ENCODE peak calls at places on chromosomes 11 and 22, in six cellular contexts. V is cardiac muscle cell, Y is A549, H is colonic mucosa, Z is IMR-90, J is pancreas. K is an unnamed sample.

GRCh38 chr22:39252461-39253391 is 7.9 kb upstream of the PDGFB start:
- DNase-seq in V (no peak), Y (no peak), H (no peak), Z (peak; percentile 25), J (no peak), K (peak; percentile 12)

GRCh38 chr11:114762437-114762836 is 84.1 kb downstream of the NXPE2 start:
- DNase-seq in V (peak; percentile 80), Y (peak; percentile 56), H (peak; percentile 85), Z (peak; percentile 54), J (peak; percentile 20), K (peak; percentile 30)

GRCh38 chr11:115222218-115222862 is 281.9 kb downstream of the CADM1 start:
- DNase-seq in V (no peak), Y (peak; percentile 86), H (no peak), Z (peak; percentile 98), J (no peak), K (peak; percentile 99)

GRCh38 chr11:91860661-91861060 is 364.0 kb upstream of the FAT3 start:
- DNase-seq in V (no peak), Y (no peak), H (no peak), Z (no peak), J (no peak), K (no peak)

GRCh38 chr11:134328433-134328832 is 3.4 kb upstream of the GLB1L2 start:
- DNase-seq in V (no peak), Y (no peak), H (no peak), Z (no peak), J (no peak), K (no peak)

GRCh38 chr22:46931414-46931813 is 169.0 kb downstream of the TBC1D22A start:
- DNase-seq in V (no peak), Y (peak; percentile 31), H (peak; percentile 15), Z (no peak), J (no peak), K (peak; percentile 35)

GRCh38 chr22:24400037-24400725 is 27.2 kb upstream of the ADORA2A start:
- DNase-seq in V (no peak), Y (no peak), H (no peak), Z (no peak), J (no peak), K (no peak)

GRCh38 chr11:17719028-17719939 is at the start of gene MYOD1:
- DNase-seq in V (peak; percentile 61), Y (peak; percentile 43), H (no peak), Z (no peak), J (no peak), K (no peak)

GRCh38 chr11:117856252-117856651 is 20.2 kb downstream of the FXYD6 start:
- DNase-seq in V (no peak), Y (no peak), H (no peak), Z (no peak), J (no peak), K (no peak)

GRCh38 chr11:13023423-13023822 is 14.3 kb downstream of the RASSF10 start:
- DNase-seq in V (no peak), Y (no peak), H (no peak), Z (no peak), J (no peak), K (no peak)

GRCh38 chr11:119190531-119190930 is 5.3 kb downstream of the NHERF4 start:
- DNase-seq in V (no peak), Y (no peak), H (no peak), Z (no peak), J (no peak), K (no peak)

GRCh38 chr11:131928992-131929391 is 558.6 kb downstream of the NTM start:
- DNase-seq in V (no peak), Y (no peak), H (no peak), Z (no peak), J (no peak), K (no peak)

GRCh38 chr11:127843483-127844396 is 743.6 kb downstream of the ETS1 start:
- DNase-seq in V (peak; percentile 91), Y (peak; percentile 51), H (peak; percentile 74), Z (peak; percentile 55), J (peak; percentile 42), K (peak; percentile 61)

GRCh38 chr11:36564376-36565032 is 3.3 kb upstream of the RAG1 start:
- DNase-seq in V (peak; percentile 79), Y (peak; percentile 56), H (peak; percentile 50), Z (peak; percentile 61), J (peak; percentile 34), K (peak; percentile 47)

GRCh38 chr11:61266602-61267001 is 25.6 kb downstream of the PGA5 start:
- DNase-seq in V (no peak), Y (peak; percentile 40), H (no peak), Z (no peak), J (no peak), K (peak; percentile 16)

GRCh38 chr11:84396521-84396920 is 1110.4 kb upstream of the CCDC90B start:
- DNase-seq in V (no peak), Y (no peak), H (no peak), Z (no peak), J (no peak), K (no peak)

DNA sequence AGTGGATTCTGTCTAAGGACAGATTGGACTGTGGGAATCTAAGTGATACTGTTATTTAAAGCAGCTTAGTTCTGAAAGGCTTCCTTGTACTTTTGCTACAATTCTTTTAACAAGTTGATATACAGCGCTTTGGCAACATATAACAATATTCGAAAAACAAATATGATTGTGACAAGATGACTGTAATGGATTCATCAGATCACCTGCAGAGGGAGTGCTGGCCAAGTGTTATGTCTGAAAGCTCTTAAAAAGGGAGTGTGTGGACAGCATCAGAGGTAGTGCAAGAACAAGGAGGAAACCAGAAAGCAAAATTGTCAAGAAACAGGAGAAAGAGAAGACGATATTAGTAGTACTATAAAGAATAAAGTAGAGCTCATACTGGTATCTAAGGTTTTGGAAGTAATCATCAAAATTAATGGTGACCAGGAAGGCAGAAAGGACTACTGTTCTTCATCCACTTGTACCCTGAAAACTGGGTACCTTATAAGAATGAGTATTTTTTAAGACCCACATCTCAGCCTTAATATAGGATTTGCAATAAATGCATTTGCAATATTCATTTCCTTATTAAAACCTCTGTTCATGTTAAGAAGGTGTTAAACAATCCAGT is 1112.0 kb upstream of the CCDC90B start:
- DNase-seq in V (peak; percentile 37), Y (peak; percentile 50), H (no peak), Z (peak; percentile 1), J (no peak), K (peak; percentile 13)
- TF ChIP-seq CTCF in V (peak; percentile 49), Y (peak; percentile 17), H (no peak), Z (peak; percentile 17), J (no peak), K (peak; percentile 25)

DNA sequence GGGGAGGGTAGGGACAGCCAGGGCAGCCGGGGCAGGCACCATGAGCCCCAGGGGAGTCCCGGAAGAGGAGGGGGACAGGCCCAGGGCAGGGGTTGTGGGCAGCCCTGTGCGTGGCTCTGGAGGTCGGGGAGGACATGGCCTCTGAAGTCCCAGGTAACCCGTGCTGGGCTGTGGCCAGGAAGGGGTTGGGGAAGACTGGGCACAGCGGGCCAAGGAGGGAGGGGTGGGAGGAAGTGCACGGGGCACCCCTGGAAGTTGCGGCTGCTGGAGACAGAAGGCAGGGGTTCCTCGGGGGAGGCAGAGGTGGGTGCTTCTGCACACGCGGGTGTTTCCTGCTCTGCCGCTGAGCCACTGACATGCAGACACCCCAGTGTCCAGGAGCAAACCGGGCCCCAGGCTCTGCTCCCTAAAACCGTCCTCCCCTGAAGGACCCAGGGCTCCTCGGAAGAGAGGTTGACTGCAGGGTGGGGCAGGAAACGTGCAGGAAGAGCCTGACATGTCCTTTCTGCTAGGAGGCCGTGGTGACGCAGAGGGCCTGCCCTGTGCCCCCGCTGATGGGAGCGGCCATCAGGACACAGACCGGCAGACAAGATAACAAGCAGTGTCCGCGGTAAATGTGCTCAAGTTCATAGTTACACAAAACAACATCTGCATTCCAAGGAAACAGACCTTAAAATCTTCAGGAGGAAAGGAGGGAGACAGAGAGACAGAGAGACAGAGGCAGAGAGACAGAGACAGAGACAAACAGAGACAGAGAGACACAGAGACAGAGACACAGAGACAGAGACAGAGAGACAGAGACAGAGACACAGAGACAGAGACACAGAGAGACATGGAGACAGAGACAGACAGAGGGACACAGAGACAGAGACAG is 5.7 kb downstream of the TNNI2 start:
- DNase-seq in V (no peak), Y (peak; percentile 50), H (peak; percentile 70), Z (no peak), J (peak; percentile 51), K (no peak)
- H3K4me3 ChIP-seq in V (no peak overlapping the region), Y (no peak overlapping the region), H (no peak overlapping the region), Z (no peak overlapping the region), J (no peak overlapping the region), K (no peak overlapping the region)

GRCh38 chr11:11207428-11207827 is 145.6 kb downstream of the CSNK2A3 start:
- DNase-seq in V (no peak), Y (no peak), H (no peak), Z (no peak), J (no peak), K (no peak)
- TF ChIP-seq CTCF in V (no peak), Y (no peak), H (no peak), Z (no peak), J (no peak), K (no peak)

GRCh38 chr22:50326225-50326958 is 420 bp downstream of the DENND6B start:
- DNase-seq in V (no peak), Y (no peak), H (no peak), Z (no peak), J (peak; percentile 52), K (no peak)
- H3K4me3 ChIP-seq in V (peak overlapping the region; percentile 91), Y (peak overlapping the region; percentile 92), H (peak overlapping the region; percentile 73), Z (peak overlapping the region; percentile 86), J (peak overlapping the region; percentile 76), K (peak overlapping the region; percentile 67)

DNA sequence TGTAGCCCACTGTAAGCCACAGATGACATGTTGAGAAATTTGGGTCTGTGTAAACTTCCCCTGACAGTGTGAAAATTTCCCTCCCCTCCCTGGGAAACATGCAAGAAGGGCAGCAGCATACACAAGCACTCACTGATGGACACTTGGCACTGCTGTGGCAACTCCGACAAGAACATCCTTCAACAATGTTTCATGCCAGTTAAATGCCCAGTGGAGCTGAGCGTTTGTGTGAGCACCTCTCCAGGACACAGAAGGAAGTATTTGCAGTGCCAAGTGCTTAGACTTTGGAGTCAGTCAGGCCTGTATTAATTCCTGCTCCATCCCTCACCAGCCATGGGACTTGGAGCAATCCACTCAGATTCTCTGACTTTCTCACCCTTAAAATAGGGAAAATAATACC is 17.7 kb downstream of the C11orf87 start:
- DNase-seq in V (no peak), Y (no peak), H (no peak), Z (no peak), J (no peak), K (no peak)
- TF ChIP-seq CTCF in V (no peak), Y (no peak), H (no peak), Z (no peak), J (no peak), K (no peak)

DNA sequence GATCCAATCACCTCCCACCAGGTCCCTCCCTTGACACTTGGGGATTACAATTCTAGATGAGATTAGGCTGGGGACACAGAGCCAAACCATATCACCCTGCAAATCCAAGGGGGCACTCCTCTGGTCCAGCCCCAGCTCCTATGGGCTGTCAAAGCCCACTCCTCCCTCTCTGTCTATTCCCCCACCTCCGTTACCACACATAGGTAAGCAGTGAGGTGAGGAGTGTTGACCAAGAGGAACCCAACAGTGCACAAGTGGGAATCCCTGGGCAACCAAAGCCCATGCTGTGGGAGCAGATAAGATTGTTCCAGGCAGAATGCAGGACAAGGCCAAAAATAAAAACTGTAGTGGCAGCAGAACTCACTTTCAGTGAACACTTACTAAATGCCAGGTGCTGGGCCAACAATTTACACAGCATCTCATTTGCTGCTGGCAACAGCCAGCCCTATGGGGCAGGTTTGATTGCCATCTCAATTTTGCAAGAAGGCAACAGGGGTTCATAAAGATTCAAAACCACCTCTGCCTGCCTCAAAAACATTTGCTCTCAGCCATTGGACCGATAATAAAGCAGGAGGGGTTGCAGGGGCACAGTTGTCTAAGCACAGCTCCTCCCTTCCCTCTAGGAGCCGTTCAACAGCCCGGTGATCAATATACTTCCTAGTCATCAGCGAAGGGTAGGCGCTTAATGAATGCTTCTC is 8.9 kb downstream of the SDF2L1 start:
- DNase-seq in V (no peak), Y (no peak), H (no peak), Z (no peak), J (no peak), K (no peak)
- H3K4me3 ChIP-seq in V (peak overlapping the region; percentile 32), Y (peak overlapping the region; percentile 55), H (peak overlapping the region; percentile 70), Z (peak overlapping the region; percentile 84), J (no peak overlapping the region), K (peak overlapping the region; percentile 64)

K was measured in bronchial epithelial cell.